ENCODE peak calls at places on chromosomes 6 and 20, in ten cellular contexts. I, H, Q, U, G, M, X, W, R and S are unnamed samples.

GRCh38 chr6:66825539-66825938 is 1118.5 kb upstream of the EYS start:
- DNase-seq in I (no peak), W (no peak), H (no peak), U (no peak), R (no peak), M (no peak), X (no peak), G (no peak), Q (no peak), S (no peak)

GRCh38 chr6:45302832-45303231 is 25.3 kb upstream of the RUNX2 start:
- DNase-seq in U (no peak), I (no peak), G (no peak), W (no peak), X (no peak), M (no peak), Q (no peak), H (no peak), R (no peak), S (no peak)

GRCh38 chr20:11271920-11272594 is 598.3 kb upstream of the JAG1 start:
- DNase-seq in W (no peak), Q (no peak), H (no peak), X (no peak), M (no peak), U (no peak), G (no peak), I (no peak), R (no peak), S (no peak)

GRCh38 chr20:4512891-4513550 is 208.7 kb upstream of the PRND start:
- DNase-seq in X (no peak), H (no peak), G (no peak), R (no peak), I (peak), M (no peak), U (peak), W (no peak), Q (no peak), S (no peak)

GRCh38 chr20:45827030-45827652 is at the start of gene TNNC2:
- DNase-seq in Q (no peak), U (no peak), H (no peak), W (no peak), M (no peak), I (no peak), G (no peak), R (no peak), X (no peak), S (no peak)

GRCh38 chr6:75852721-75853120 is 103.7 kb downstream of the MYO6 start:
- DNase-seq in W (no peak), M (no peak), Q (no peak), U (no peak), H (no peak), G (no peak), X (no peak), R (no peak), I (no peak), S (no peak)

GRCh38 chr20:8431538-8432434 is 299.7 kb downstream of the PLCB1 start:
- DNase-seq in I (no peak), Q (peak), W (no peak), M (no peak), R (no peak), X (no peak), U (no peak), G (no peak), H (no peak), S (no peak)

GRCh38 chr6:85460154-85460950 is 10.5 kb downstream of the NT5E start:
- DNase-seq in I (no peak), G (no peak), R (no peak), U (no peak), Q (no peak), H (no peak), M (peak), X (no peak), W (no peak), S (no peak)

GRCh38 chr6:20319520-20320357 is 81.9 kb upstream of the E2F3 start:
- DNase-seq in U (no peak), R (peak), I (no peak), G (peak), W (peak), X (no peak), H (peak), M (no peak), Q (no peak), S (no peak)

GRCh38 chr20:52054123-52054522 is 137.5 kb downstream of the ZFP64 start:
- DNase-seq in X (no peak), G (peak), U (no peak), M (no peak), R (no peak), I (no peak), Q (no peak), W (no peak), H (no peak), S (no peak)

GRCh38 chr6:105178110-105178509 is 1.7 kb downstream of the POPDC3 start:
- DNase-seq in X (no peak), Q (no peak), U (peak), W (no peak), M (no peak), G (no peak), H (no peak), I (peak), R (peak), S (no peak)

GRCh38 chr6:157955675-157956074 is 26.0 kb upstream of the SYNJ2 start:
- DNase-seq in W (no peak), G (no peak), H (no peak), X (no peak), M (no peak), Q (no peak), I (no peak), R (no peak), U (no peak), S (no peak)

GRCh38 chr20:56993020-56993419 is 273.4 kb downstream of the BMP7 start:
- DNase-seq in R (no peak), Q (no peak), I (no peak), X (no peak), W (no peak), U (no peak), M (no peak), G (no peak), H (no peak), S (no peak)

GRCh38 chr20:44450279-44450937 is 25.3 kb upstream of the TTPAL start:
- DNase-seq in W (no peak), M (no peak), I (no peak), R (no peak), U (no peak), G (no peak), Q (no peak), X (no peak), H (no peak), S (no peak)

GRCh38 chr20:5448449-5449118 is 131.8 kb upstream of the PROKR2 start:
- DNase-seq in M (peak), H (peak), Q (no peak), I (peak), R (peak), G (no peak), X (no peak), U (no peak), W (peak), S (peak)

GRCh38 chr6:152701081-152701862 is 3.6 kb downstream of the MYCT1 start:
- DNase-seq in M (no peak), H (no peak), G (no peak), R (no peak), I (no peak), U (no peak), X (no peak), W (no peak), Q (no peak), S (no peak)

GRCh38 chr6:96923871-96924493 is 546 bp upstream of the KLHL32 start:
- DNase-seq in X (peak), G (no peak), H (no peak), Q (no peak), M (no peak), I (peak), U (no peak), W (no peak), R (no peak), S (no peak)

GRCh38 chr6:45864651-45865050 is 151.0 kb downstream of the CLIC5 start:
- DNase-seq in W (no peak), H (no peak), I (no peak), U (no peak), G (no peak), Q (no peak), X (no peak), M (no peak), R (no peak), S (no peak)

GRCh38 chr20:56249244-56249955 is 868 bp downstream of the MC3R start:
- DNase-seq in M (no peak), Q (no peak), R (peak), I (peak), W (no peak), H (no peak), G (no peak), X (no peak), U (no peak), S (no peak)

GRCh38 chr6:54710430-54710829 is 136.1 kb upstream of the FAM83B start:
- DNase-seq in Q (no peak), H (no peak), M (no peak), U (no peak), I (no peak), G (no peak), X (no peak), W (no peak), R (no peak), S (no peak)

GRCh38 chr6:79570129-79570801 is 33.0 kb upstream of the LCA5 start:
- DNase-seq in H (peak), W (no peak), R (no peak), Q (no peak), G (no peak), X (no peak), I (peak), U (peak), M (no peak), S (peak)

GRCh38 chr6:36729169-36729549 is 31.5 kb downstream of the RAB44 start:
- DNase-seq in R (no peak), I (no peak), M (no peak), U (no peak), G (no peak), H (no peak), Q (no peak), W (no peak), X (no peak), S (no peak)

GRCh38 chr6:69422474-69422873 is 374.3 kb downstream of the LMBRD1 start:
- DNase-seq in G (no peak), I (no peak), M (no peak), X (no peak), U (no peak), W (no peak), R (no peak), Q (no peak), H (no peak), S (no peak)

GRCh38 chr20:47662483-47663353 is 122.6 kb downstream of the SULF2 start:
- DNase-seq in X (no peak), W (no peak), H (no peak), M (no peak), I (no peak), U (no peak), G (no peak), R (no peak), Q (no peak), S (no peak)

GRCh38 chr6:112282217-112282616 is 27.9 kb upstream of the LAMA4 start:
- DNase-seq in I (peak), M (no peak), G (no peak), H (no peak), Q (peak), R (no peak), U (peak), X (no peak), W (no peak), S (no peak)

GRCh38 chr6:43979525-43979924 is 147.7 kb downstream of the MRPL14 start:
- DNase-seq in Q (no peak), R (no peak), I (no peak), M (no peak), W (peak), X (no peak), U (no peak), H (no peak), G (no peak), S (no peak)

GRCh38 chr6:108236791-108237190 is 24.0 kb downstream of the SNX3 start:
- DNase-seq in H (no peak), I (no peak), W (no peak), G (no peak), R (no peak), U (no peak), Q (no peak), M (no peak), X (no peak), S (no peak)

GRCh38 chr6:2902470-2902762 is 693 bp downstream of the SERPINB9 start:
- DNase-seq in Q (no peak), R (no peak), X (no peak), G (no peak), I (no peak), H (no peak), W (no peak), U (peak), M (no peak), S (no peak)

GRCh38 chr20:41408986-41409385 is 42.4 kb upstream of the EMILIN3 start:
- DNase-seq in U (no peak), G (no peak), X (no peak), Q (peak), R (no peak), H (no peak), W (no peak), I (no peak), M (no peak), S (no peak)

GRCh38 chr6:1325471-1326309 is 13.8 kb downstream of the FOXQ1 start:
- DNase-seq in Q (no peak), G (no peak), X (no peak), I (peak), W (no peak), R (no peak), U (peak), H (peak), M (no peak), S (no peak)

GRCh38 chr20:504632-505075 is 38.9 kb downstream of the CSNK2A1 start:
- DNase-seq in U (no peak), R (no peak), X (no peak), M (no peak), Q (no peak), W (no peak), I (no peak), H (no peak), G (no peak), S (no peak)

GRCh38 chr6:158131926-158132325 is 36.1 kb downstream of the SERAC1 start:
- DNase-seq in U (no peak), W (no peak), X (no peak), H (no peak), R (peak), I (peak), Q (no peak), G (no peak), M (peak), S (no peak)

GRCh38 chr6:128952902-128953301 is 70.0 kb downstream of the LAMA2 start:
- DNase-seq in U (no peak), M (no peak), R (no peak), Q (no peak), W (no peak), G (no peak), I (no peak), X (no peak), H (no peak), S (no peak)

GRCh38 chr6:159267165-159267564 is 98.0 kb downstream of the FNDC1 start:
- DNase-seq in Q (no peak), M (peak), W (no peak), I (peak), H (no peak), X (no peak), R (no peak), U (no peak), G (no peak), S (peak)

GRCh38 chr6:125986295-125986955 is at the start of gene TRMT11:
- DNase-seq in I (peak), U (peak), M (peak), X (peak), W (peak), H (peak), R (peak), Q (peak), G (peak), S (peak)
- TF ChIP-seq CTCF in I (no peak), U (no peak), M (no peak), X (no peak), W (no peak), H (no peak), R (no peak), Q (no peak), G (no peak), S (peak)

DNA sequence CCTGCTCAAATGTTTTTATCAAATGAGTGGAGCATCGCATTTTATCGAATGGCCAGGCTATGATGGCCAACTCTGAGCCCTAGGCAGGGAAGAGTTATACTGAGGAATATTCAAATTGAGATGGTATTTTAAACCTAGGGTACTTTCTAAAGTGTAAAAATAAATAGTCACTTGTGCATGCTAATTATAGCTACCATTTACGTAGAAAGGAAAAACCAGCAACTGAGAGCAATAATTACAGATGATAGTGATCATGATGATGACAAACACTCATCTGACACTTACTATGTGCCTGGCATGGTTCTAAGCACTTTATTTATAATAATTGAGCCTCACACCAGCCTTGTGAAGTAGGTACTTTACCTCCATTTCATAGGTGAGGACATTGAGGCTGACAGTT is 455.7 kb downstream of the CD83 start:
- DNase-seq in H (no peak), M (no peak), X (no peak), U (no peak), G (no peak), I (no peak), R (no peak), W (no peak), Q (no peak), S (no peak)
- TF ChIP-seq CTCF in H (no peak), M (no peak), X (no peak), U (no peak), G (no peak), I (no peak), R (no peak), W (no peak), Q (no peak), S (no peak)

DNA sequence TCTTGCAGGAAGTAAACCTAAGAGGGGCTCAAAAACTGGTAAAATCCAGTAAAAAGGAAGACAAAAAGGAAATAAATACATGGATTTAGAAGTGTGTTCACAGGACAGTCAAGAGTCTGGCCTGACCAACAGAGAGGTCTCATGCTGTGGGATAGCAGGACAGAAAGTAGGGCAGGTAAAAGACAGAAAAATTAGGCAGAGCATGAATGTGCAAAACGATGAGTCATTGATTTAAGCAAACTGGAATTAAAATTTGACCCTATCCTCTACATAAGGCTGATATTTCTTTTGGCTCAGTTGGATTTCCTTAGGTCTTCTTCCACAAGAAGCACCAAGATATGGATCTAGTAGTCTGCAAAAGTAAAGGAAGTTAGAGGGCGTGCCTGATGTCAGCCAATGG is 19.7 kb upstream of the MYB start:
- DNase-seq in W (no peak), H (no peak), I (no peak), G (no peak), M (no peak), U (no peak), X (no peak), R (no peak), Q (no peak), S (no peak)
- TF ChIP-seq CTCF in W (no peak), H (no peak), I (no peak), G (no peak), M (no peak), U (no peak), X (no peak), R (no peak), Q (no peak), S (no peak)

GRCh38 chr6:118739976-118740771 is 88.8 kb upstream of the CEP85L start:
- DNase-seq in G (no peak), X (no peak), I (no peak), M (no peak), W (no peak), H (no peak), U (no peak), Q (no peak), R (no peak), S (no peak)

GRCh38 chr6:118736351-118736750 is 85.0 kb upstream of the CEP85L start:
- DNase-seq in U (no peak), X (no peak), M (no peak), H (no peak), G (no peak), R (no peak), W (no peak), Q (no peak), I (no peak), S (no peak)

GRCh38 chr6:118735320-118735719 is 83.9 kb upstream of the CEP85L start:
- DNase-seq in Q (no peak), I (no peak), H (no peak), R (peak), G (no peak), X (no peak), U (no peak), W (no peak), M (peak), S (no peak)
- TF ChIP-seq CTCF in Q (peak), I (no peak), H (peak), R (peak), G (no peak), X (no peak), U (peak), W (peak), M (peak), S (peak)

DNA sequence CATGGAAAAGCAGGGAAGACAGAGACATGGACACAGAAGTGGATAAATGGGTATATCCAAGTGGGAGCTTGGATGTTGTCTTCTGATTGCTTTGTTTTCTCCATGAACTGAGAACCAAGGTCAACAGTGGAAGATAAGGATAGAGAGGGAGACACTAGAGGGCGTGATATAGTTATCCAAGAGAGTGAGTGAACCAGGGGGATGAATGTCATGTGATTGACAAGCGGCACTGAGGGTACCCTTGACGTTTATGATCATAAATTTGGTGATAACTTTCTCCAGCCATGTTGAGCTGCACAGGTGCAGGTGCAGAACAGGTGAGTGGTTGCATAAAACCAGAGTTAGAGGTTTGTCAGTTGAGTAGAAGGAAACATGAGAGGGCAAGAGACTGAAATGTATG is 20.7 kb downstream of the EBF4 start:
- DNase-seq in R (no peak), W (no peak), M (no peak), Q (no peak), U (no peak), I (no peak), X (no peak), H (no peak), G (no peak), S (no peak)
- TF ChIP-seq CTCF in R (peak), W (no peak), M (no peak), Q (no peak), U (no peak), I (no peak), X (no peak), H (peak), G (peak), S (no peak)

GRCh38 chr6:4645713-4646356 is 130.4 kb upstream of the CDYL start:
- DNase-seq in I (no peak), X (no peak), W (no peak), U (no peak), R (no peak), H (no peak), Q (no peak), M (no peak), G (no peak), S (no peak)
- TF ChIP-seq CTCF in I (no peak), X (no peak), W (no peak), U (no peak), R (no peak), H (no peak), Q (no peak), M (no peak), G (no peak), S (no peak)

GRCh38 chr20:13292486-13292885 is 71.4 kb downstream of the ISM1 start:
- DNase-seq in H (no peak), G (no peak), Q (no peak), I (no peak), M (no peak), X (no peak), R (no peak), W (no peak), U (no peak), S (no peak)
- TF ChIP-seq CTCF in H (no peak), G (no peak), Q (no peak), I (no peak), M (no peak), X (no peak), R (no peak), W (no peak), U (no peak), S (no peak)